ENCODE peak calls at places on chromosome 5, in five cellular contexts. T, M, U, Q and L are unnamed samples.

GRCh38 chr5:16160706-16161105 is 18.9 kb downstream of the MARCHF11 start:
- DNase-seq in U (no peak), M (no peak), T (no peak), Q (peak), L (no peak)

GRCh38 chr5:120124961-120125360 is 339.1 kb upstream of the PRR16 start:
- DNase-seq in T (no peak), M (no peak), Q (no peak), U (no peak), L (no peak)

GRCh38 chr5:139171779-139172404 is 26.3 kb downstream of the SIL1 start:
- DNase-seq in U (no peak), Q (no peak), M (no peak), T (no peak), L (no peak)

GRCh38 chr5:139847790-139848507 is 52.3 kb downstream of the PSD2 start:
- DNase-seq in Q (peak), T (peak), M (no peak), U (peak), L (no peak)

GRCh38 chr5:98630621-98631020 is 142.8 kb upstream of the RGMB start:
- DNase-seq in U (no peak), Q (no peak), M (no peak), T (no peak), L (no peak)

GRCh38 chr5:14675865-14676300 is 11.4 kb downstream of the OTULIN start:
- DNase-seq in M (no peak), U (no peak), T (no peak), Q (no peak), L (no peak)

GRCh38 chr5:41246376-41246775 is 33.0 kb upstream of the C6 start:
- DNase-seq in U (no peak), T (no peak), Q (no peak), M (peak), L (no peak)

GRCh38 chr5:140011297-140011802 is 31.7 kb downstream of the NRG2 start:
- DNase-seq in M (no peak), Q (no peak), T (no peak), U (no peak), L (no peak)

GRCh38 chr5:37717613-37718431 is 122.0 kb downstream of the GDNF start:
- DNase-seq in M (no peak), U (peak), Q (peak), T (no peak), L (peak)

GRCh38 chr5:71586052-71586940 is 844 bp upstream of the MCCC2 start:
- DNase-seq in U (no peak), T (no peak), Q (no peak), M (no peak), L (peak)

GRCh38 chr5:73812962-73813588 is 187.1 kb downstream of the ARHGEF28 start:
- DNase-seq in Q (no peak), U (no peak), M (no peak), T (no peak), L (no peak)

GRCh38 chr5:113652161-113652560 is 138.7 kb downstream of the YTHDC2 start:
- DNase-seq in U (no peak), Q (no peak), M (no peak), T (no peak), L (no peak)

GRCh38 chr5:28374492-28374934 is 1336.1 kb upstream of the CDH9 start:
- DNase-seq in M (no peak), Q (peak), U (no peak), T (no peak), L (no peak)

GRCh38 chr5:143309661-143310431 is 93.6 kb downstream of the NR3C1 start:
- DNase-seq in T (no peak), M (no peak), U (no peak), Q (no peak), L (no peak)

GRCh38 chr5:116564756-116565593 is 9.6 kb downstream of the SEMA6A start:
- DNase-seq in M (no peak), U (no peak), T (no peak), Q (no peak), L (no peak)

GRCh38 chr5:143443330-143443729 is 39.8 kb upstream of the NR3C1 start:
- DNase-seq in U (no peak), M (no peak), Q (no peak), T (no peak), L (no peak)

GRCh38 chr5:95927927-95928723 is 33.5 kb downstream of the ELL2 start:
- DNase-seq in M (no peak), T (no peak), U (no peak), Q (peak), L (no peak)

GRCh38 chr5:53438486-53439472 is 41.6 kb upstream of the FST start:
- DNase-seq in T (no peak), Q (no peak), U (no peak), M (peak), L (no peak)

GRCh38 chr5:172454355-172455086 is at the start of gene SH3PXD2B:
- DNase-seq in U (peak), Q (peak), M (no peak), T (peak), L (no peak)

GRCh38 chr5:128038641-128039040 is 44.9 kb upstream of the SLC12A2 start:
- DNase-seq in M (no peak), U (no peak), Q (peak), T (no peak), L (no peak)

GRCh38 chr5:160506006-160507004 is 84.7 kb downstream of the PTTG1 start:
- DNase-seq in U (no peak), M (no peak), Q (peak), T (no peak), L (no peak)

GRCh38 chr5:4994994-4995393 is 145.1 kb upstream of the ADAMTS16 start:
- DNase-seq in U (no peak), T (no peak), Q (peak), M (peak), L (no peak)

GRCh38 chr5:176994460-176995121 is 12.0 kb downstream of the UIMC1 start:
- DNase-seq in M (no peak), Q (peak), U (no peak), T (peak), L (no peak)

GRCh38 chr5:37751227-37751626 is 88.6 kb downstream of the GDNF start:
- DNase-seq in U (no peak), Q (no peak), T (no peak), M (no peak), L (no peak)

GRCh38 chr5:80238778-80239679 is 16.8 kb downstream of the SERINC5 start:
- DNase-seq in T (no peak), M (no peak), Q (peak), U (no peak), L (no peak)

GRCh38 chr5:121160591-121160990 is 691.1 kb upstream of the FTMT start:
- DNase-seq in U (no peak), T (no peak), M (no peak), Q (no peak), L (no peak)

GRCh38 chr5:156815988-156816599 is 34.0 kb upstream of the PPP1R2B start:
- DNase-seq in T (no peak), M (no peak), Q (peak), U (no peak), L (no peak)

GRCh38 chr5:88058625-88059024 is 210.0 kb downstream of the TMEM161B start:
- DNase-seq in Q (no peak), U (no peak), M (no peak), T (no peak), L (no peak)

GRCh38 chr5:132056610-132057497 is 3.6 kb upstream of the IL3 start:
- DNase-seq in Q (no peak), T (peak), M (no peak), U (peak), L (peak)

GRCh38 chr5:176473335-176474006 is 25.3 kb downstream of the FAF2 start:
- DNase-seq in M (no peak), Q (no peak), T (no peak), U (no peak), L (no peak)

GRCh38 chr5:15501057-15501791 is 1.2 kb downstream of the FBXL7 start:
- DNase-seq in Q (peak), T (no peak), M (no peak), U (peak), L (no peak)

GRCh38 chr5:6158974-6159863 is 219.1 kb downstream of the MED10 start:
- DNase-seq in Q (no peak), U (no peak), M (peak), T (no peak), L (no peak)

GRCh38 chr5:110512266-110512665 is 214.2 kb downstream of the TMEM232 start:
- DNase-seq in Q (no peak), T (no peak), M (no peak), U (no peak), L (no peak)

GRCh38 chr5:140073296-140073695 is 30.2 kb upstream of the NRG2 start:
- DNase-seq in T (no peak), M (no peak), Q (peak), U (no peak), L (no peak)

DNA sequence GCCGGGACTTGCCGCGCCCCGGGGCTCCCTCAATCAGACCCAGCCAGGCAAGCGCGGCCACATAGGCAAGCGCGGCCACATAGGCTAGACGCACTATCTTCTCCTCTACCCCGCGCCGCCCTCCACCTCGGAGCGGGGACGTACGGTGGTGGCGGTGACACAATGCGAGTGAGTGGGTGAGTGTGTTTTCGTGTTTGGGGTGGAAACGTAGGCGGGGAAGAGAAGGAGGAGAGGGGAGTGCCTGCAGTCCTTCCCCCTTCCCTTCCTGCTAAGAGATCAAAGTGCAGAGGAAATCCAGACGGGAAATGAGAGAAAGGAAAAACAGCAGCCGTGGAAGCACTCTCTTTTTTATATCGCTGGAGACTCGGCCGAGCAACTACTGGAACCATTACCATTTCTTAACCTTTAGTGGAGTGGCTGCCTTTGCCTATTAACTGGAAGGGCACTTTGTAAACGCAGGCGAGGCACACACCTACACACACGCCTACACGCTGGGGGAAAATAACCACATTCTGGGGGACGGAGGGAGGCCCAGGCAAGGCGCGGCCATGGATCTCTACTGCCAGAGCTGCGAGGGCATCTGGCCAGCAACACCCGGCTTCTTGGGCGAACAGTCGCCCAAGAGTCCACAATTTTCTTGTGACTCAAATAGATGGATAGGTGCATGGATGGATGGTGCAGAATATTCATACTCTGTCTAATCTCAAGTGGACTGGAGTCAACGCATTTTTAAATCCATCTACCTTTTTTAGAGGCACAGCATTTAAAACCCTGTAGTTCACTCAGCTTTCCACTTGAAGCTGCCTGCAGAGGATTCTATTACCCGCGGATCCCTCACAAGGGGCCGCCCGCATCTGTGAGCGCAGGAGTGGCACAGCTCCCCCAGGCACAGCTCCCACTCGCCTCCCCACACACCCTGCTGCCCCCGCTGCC is 2.1 kb downstream of the EDIL3 start:
- DNase-seq in M (no peak), T (no peak), U (peak), Q (peak), L (peak)
- TF ChIP-seq CTCF in M (no peak), T (no peak), U (no peak), Q (no peak), L (no peak)

DNA sequence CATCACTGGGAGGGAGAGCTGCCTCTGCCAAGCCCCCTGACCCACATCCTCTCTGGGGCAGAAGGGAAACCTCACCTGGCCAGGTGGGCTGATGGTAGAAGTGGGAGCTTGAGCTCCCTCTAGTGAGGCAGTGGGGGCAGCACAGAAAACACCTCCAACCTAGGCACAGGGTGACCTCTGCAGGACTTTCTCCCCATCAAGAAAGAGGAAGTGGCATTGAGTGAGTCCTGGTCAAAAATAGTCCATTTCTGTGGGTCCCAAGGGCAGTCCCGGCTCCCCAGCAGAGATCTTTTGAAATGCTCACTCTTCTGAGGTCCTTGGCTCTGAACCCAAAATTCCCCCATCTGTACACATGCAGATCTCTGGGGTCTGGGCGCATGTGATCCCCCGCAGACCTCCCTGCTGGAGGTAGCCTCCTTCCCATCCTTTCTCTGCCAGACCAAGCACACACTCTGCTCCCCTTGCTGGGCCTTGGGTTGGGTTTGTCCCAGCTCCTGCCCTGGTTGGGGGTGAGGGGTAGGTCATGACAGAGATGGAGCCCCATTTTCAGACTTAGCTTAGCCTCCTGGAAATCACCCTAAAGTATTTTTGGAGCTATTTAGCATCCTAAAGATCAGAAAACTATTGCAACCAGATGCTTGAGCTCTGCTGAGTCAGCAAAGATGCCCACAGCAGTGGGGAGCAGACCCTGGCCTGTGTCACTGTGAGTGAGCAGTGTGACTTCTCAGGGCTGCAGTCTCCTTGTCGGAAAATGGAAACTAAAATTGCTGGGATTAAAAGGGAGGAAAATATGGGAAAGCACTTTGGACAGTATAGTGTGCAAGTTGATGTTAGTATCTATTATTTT is 41.6 kb upstream of the LCP2 start:
- DNase-seq in M (no peak), Q (no peak), U (no peak), T (peak), L (no peak)
- TF ChIP-seq CTCF in M (no peak), Q (peak), U (peak), T (peak), L (no peak)

GRCh38 chr5:154642499-154643245 is 112.5 kb upstream of the LARP1 start:
- DNase-seq in U (no peak), T (no peak), Q (peak), M (no peak), L (no peak)
- TF ChIP-seq CTCF in U (no peak), T (no peak), Q (peak), M (peak), L (peak)

DNA sequence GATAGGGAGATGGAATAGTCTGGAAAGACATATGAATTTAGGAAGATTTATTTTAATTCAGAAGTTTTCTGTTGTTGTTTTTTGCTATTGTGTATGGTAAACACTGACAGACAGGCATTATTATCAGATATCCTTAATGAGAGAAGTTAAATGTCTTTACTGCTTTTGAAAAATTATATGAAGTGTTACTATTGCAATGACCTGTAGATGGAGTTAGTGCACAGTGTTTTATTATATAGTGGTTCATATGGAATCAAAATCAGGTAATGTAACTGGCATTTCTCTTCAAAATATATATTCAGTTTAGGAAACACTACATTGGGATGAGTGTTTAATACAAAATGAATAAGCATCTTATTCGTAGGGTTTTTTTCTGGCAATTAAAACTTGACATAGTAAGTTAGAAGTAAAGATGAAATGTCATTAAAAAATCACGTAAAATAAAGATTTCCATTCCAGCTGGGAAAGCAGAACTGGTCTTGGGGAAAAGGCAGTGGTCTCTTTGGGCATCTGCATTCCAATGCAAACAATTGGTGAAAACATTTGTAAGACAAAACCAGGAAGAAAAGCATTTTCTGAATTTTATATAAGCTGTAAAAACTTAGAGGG is 3.9 kb downstream of the GABRA1 start:
- DNase-seq in U (no peak), M (no peak), T (no peak), Q (no peak), L (no peak)
- TF ChIP-seq CTCF in U (peak), M (no peak), T (no peak), Q (peak), L (peak)

GRCh38 chr5:9903806-9904205 is 273.7 kb upstream of the TAS2R1 start:
- DNase-seq in Q (no peak), T (no peak), U (no peak), M (no peak), L (peak)

GRCh38 chr5:9894571-9895304 is 264.6 kb upstream of the TAS2R1 start:
- DNase-seq in U (no peak), T (no peak), Q (no peak), M (no peak), L (no peak)

GRCh38 chr5:9892696-9893095 is 262.5 kb upstream of the TAS2R1 start:
- DNase-seq in U (no peak), Q (no peak), M (no peak), T (no peak), L (no peak)

GRCh38 chr5:9895305-9895650 is 265.1 kb upstream of the TAS2R1 start:
- DNase-seq in M (no peak), Q (no peak), T (no peak), U (no peak), L (peak)

GRCh38 chr5:9898319-9898718 is 268.2 kb upstream of the TAS2R1 start:
- DNase-seq in M (no peak), U (no peak), Q (peak), T (no peak), L (peak)
- TF ChIP-seq CTCF in M (peak), U (peak), Q (peak), T (no peak), L (peak)

GRCh38 chr5:78555870-78556269 is 92.7 kb downstream of the LHFPL2 start:
- DNase-seq in U (no peak), Q (no peak), M (no peak), T (no peak), L (no peak)
- TF ChIP-seq CTCF in U (no peak), Q (no peak), M (no peak), T (no peak), L (no peak)

DNA sequence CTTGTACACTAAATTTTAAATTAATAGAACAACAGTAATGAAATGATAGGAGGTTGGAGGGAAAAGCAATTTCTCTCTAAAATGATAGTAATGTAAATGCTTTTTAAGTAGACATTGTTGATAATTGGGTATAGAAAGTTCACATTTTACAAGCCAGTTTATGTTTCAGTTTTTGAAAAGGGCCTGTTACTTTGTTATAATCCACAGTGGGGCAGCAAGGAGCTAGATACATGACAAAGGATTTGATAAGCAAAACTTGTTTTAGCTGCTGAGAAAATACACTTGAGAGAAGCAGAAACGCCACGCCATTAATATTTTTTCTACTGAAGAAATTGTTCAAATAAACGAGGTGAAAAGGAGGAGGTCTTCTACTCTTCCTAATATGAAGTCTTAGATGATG is 30.2 kb downstream of the SREK1 start:
- DNase-seq in M (no peak), Q (peak), T (no peak), U (no peak), L (no peak)
- TF ChIP-seq CTCF in M (peak), Q (peak), T (no peak), U (peak), L (peak)

GRCh38 chr5:102090770-102091169 is 205.3 kb downstream of the SLCO4C1 start:
- DNase-seq in Q (peak), M (no peak), U (peak), T (no peak), L (no peak)
- TF ChIP-seq CTCF in Q (peak), M (no peak), U (peak), T (no peak), L (peak)